ENCODE peak calls at places on chromosome 1, in seven cellular contexts. One of them, this sample, is unnamed.

GRCh38 chr1:176766779-176767178 is 303.8 kb downstream of the PAPPA2 start:
- DNase-seq in GM23248: no peak
- DNase-seq in mammary epithelial cell: no peak
- DNase-seq in neural progenitor cell: no peak
- DNase-seq in NT2/D1: no peak
- DNase-seq in H1: no peak
- DNase-seq in PC-3: no peak
- DNase-seq in this sample: no peak

GRCh38 chr1:84598846-84599741 is 24.9 kb upstream of the CTBS start:
- DNase-seq in neural progenitor cell: no peak
- DNase-seq in NT2/D1: no peak
- DNase-seq in H1: no peak
- DNase-seq in mammary epithelial cell: peak
- DNase-seq in GM23248: peak
- DNase-seq in PC-3: peak
- DNase-seq in this sample: no peak

GRCh38 chr1:15029036-15029435 is 124.5 kb upstream of the TMEM51 start:
- DNase-seq in neural progenitor cell: no peak
- DNase-seq in PC-3: no peak
- DNase-seq in NT2/D1: no peak
- DNase-seq in mammary epithelial cell: no peak
- DNase-seq in GM23248: no peak
- DNase-seq in H1: no peak
- DNase-seq in this sample: no peak

GRCh38 chr1:5725855-5726585 is 266.2 kb downstream of the NPHP4 start:
- DNase-seq in H1: no peak
- DNase-seq in GM23248: no peak
- DNase-seq in PC-3: no peak
- DNase-seq in neural progenitor cell: no peak
- DNase-seq in NT2/D1: no peak
- DNase-seq in mammary epithelial cell: no peak
- DNase-seq in this sample: no peak

GRCh38 chr1:213244664-213245091 is 193.6 kb downstream of the RPS6KC1 start:
- DNase-seq in neural progenitor cell: peak
- DNase-seq in NT2/D1: peak
- DNase-seq in H1: no peak
- DNase-seq in PC-3: peak
- DNase-seq in mammary epithelial cell: peak
- DNase-seq in GM23248: peak
- DNase-seq in this sample: peak

GRCh38 chr1:219298581-219299148 is 125.0 kb downstream of the LYPLAL1 start:
- DNase-seq in H1: no peak
- DNase-seq in PC-3: no peak
- DNase-seq in neural progenitor cell: no peak
- DNase-seq in GM23248: peak
- DNase-seq in NT2/D1: no peak
- DNase-seq in mammary epithelial cell: no peak
- DNase-seq in this sample: no peak

GRCh38 chr1:230431517-230431916 is 5.4 kb upstream of the PGBD5 start:
- DNase-seq in mammary epithelial cell: peak
- DNase-seq in GM23248: no peak
- DNase-seq in H1: no peak
- DNase-seq in NT2/D1: no peak
- DNase-seq in PC-3: no peak
- DNase-seq in neural progenitor cell: no peak
- DNase-seq in this sample: no peak

GRCh38 chr1:66271904-66272254 is 262.1 kb upstream of the SGIP1 start:
- DNase-seq in PC-3: peak
- DNase-seq in GM23248: peak
- DNase-seq in mammary epithelial cell: peak
- DNase-seq in H1: no peak
- DNase-seq in NT2/D1: no peak
- DNase-seq in neural progenitor cell: no peak
- DNase-seq in this sample: peak

GRCh38 chr1:201503397-201504176 is 3.3 kb downstream of the CSRP1 start:
- DNase-seq in NT2/D1: peak
- DNase-seq in H1: no peak
- DNase-seq in PC-3: peak
- DNase-seq in mammary epithelial cell: peak
- DNase-seq in GM23248: peak
- DNase-seq in neural progenitor cell: peak
- DNase-seq in this sample: peak

GRCh38 chr1:169348356-169349036 is 19.1 kb downstream of the NME7 start:
- DNase-seq in GM23248: peak
- DNase-seq in neural progenitor cell: peak
- DNase-seq in NT2/D1: peak
- DNase-seq in PC-3: peak
- DNase-seq in mammary epithelial cell: peak
- DNase-seq in H1: no peak
- DNase-seq in this sample: no peak

GRCh38 chr1:153985341-153985912 is 712 bp downstream of the RAB13 start:
- DNase-seq in neural progenitor cell: no peak
- DNase-seq in H1: peak
- DNase-seq in mammary epithelial cell: peak
- DNase-seq in NT2/D1: no peak
- DNase-seq in PC-3: no peak
- DNase-seq in GM23248: peak
- DNase-seq in this sample: peak

GRCh38 chr1:39488801-39489566 is 2.5 kb upstream of the BMP8A start:
- DNase-seq in NT2/D1: no peak
- DNase-seq in PC-3: no peak
- DNase-seq in mammary epithelial cell: no peak
- DNase-seq in GM23248: peak
- DNase-seq in neural progenitor cell: no peak
- DNase-seq in H1: no peak
- DNase-seq in this sample: no peak

GRCh38 chr1:53182111-53182593 is 14.5 kb upstream of the CPT2 start:
- DNase-seq in H1: peak
- DNase-seq in mammary epithelial cell: peak
- DNase-seq in PC-3: peak
- DNase-seq in NT2/D1: peak
- DNase-seq in GM23248: peak
- DNase-seq in neural progenitor cell: peak
- DNase-seq in this sample: peak

GRCh38 chr1:4048076-4048475 is 148.0 kb upstream of the C1orf174 start:
- DNase-seq in PC-3: no peak
- DNase-seq in GM23248: no peak
- DNase-seq in mammary epithelial cell: no peak
- DNase-seq in neural progenitor cell: no peak
- DNase-seq in H1: no peak
- DNase-seq in NT2/D1: no peak
- DNase-seq in this sample: no peak

GRCh38 chr1:4046836-4047461 is 146.9 kb upstream of the C1orf174 start:
- DNase-seq in mammary epithelial cell: no peak
- DNase-seq in PC-3: no peak
- DNase-seq in neural progenitor cell: no peak
- DNase-seq in H1: no peak
- DNase-seq in NT2/D1: no peak
- DNase-seq in GM23248: no peak
- DNase-seq in this sample: peak

GRCh38 chr1:4047666-4048065 is 147.6 kb upstream of the C1orf174 start:
- DNase-seq in GM23248: no peak
- DNase-seq in H1: no peak
- DNase-seq in NT2/D1: no peak
- DNase-seq in PC-3: no peak
- DNase-seq in mammary epithelial cell: no peak
- DNase-seq in neural progenitor cell: no peak
- DNase-seq in this sample: no peak

GRCh38 chr1:4045397-4046010 is 145.4 kb upstream of the C1orf174 start:
- DNase-seq in GM23248: no peak
- DNase-seq in NT2/D1: no peak
- DNase-seq in H1: no peak
- DNase-seq in mammary epithelial cell: no peak
- DNase-seq in neural progenitor cell: no peak
- DNase-seq in PC-3: no peak
- DNase-seq in this sample: no peak

DNA sequence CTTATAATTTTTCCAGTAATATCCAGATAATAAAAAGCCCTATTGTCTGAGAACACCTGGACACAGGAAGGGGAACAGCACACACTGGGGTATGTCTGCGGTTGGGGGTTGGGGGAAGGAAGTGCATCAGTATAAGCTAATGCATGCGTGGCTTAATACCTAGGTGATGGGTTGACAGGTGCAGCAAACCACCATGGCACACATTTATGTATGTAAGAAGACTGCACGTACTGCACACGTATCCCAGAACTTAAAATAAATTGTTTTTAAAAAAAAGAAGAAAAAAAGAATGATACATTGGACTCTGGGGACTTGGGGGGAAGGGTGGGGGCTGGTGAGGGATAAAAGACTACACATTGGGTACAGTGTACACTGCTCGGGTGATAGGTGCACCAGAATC is 144.9 kb upstream of the C1orf174 start:
- DNase-seq in PC-3: no peak
- DNase-seq in neural progenitor cell: no peak
- DNase-seq in GM23248: no peak
- DNase-seq in H1: no peak
- DNase-seq in mammary epithelial cell: no peak
- DNase-seq in NT2/D1: no peak
- DNase-seq in this sample: no peak
- H3K9ac ChIP-seq in PC-3: no peak
- H3K9ac ChIP-seq in neural progenitor cell: no peak
- H3K9ac ChIP-seq in GM23248: no peak
- H3K9ac ChIP-seq in H1: no peak
- H3K9ac ChIP-seq in mammary epithelial cell: no peak
- H3K9ac ChIP-seq in NT2/D1: no peak
- H3K9ac ChIP-seq in this sample: no peak

DNA sequence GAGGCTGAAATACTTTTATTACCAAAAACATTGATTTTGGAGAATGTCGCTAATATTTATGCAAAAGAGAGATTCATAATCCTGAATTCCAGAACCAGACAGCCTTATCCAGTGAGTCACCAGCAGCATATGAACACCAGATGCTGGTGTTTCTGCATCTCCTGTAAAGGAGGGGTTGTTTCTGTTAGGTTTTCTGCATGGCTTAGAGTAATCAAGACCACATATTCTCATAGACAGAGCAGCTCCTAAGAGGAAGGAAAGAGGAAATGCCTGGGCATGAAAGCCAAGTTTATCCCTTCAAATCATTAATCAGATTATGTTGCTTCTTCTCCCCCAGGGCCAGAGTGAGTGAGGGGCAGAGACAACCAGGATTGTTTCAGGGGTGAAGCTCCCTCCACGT is 86.2 kb downstream of the NGF start:
- DNase-seq in GM23248: peak
- DNase-seq in neural progenitor cell: no peak
- DNase-seq in PC-3: peak
- DNase-seq in H1: no peak
- DNase-seq in NT2/D1: no peak
- DNase-seq in mammary epithelial cell: peak
- DNase-seq in this sample: no peak
- H3K9ac ChIP-seq in GM23248: peak
- H3K9ac ChIP-seq in neural progenitor cell: no peak
- H3K9ac ChIP-seq in PC-3: no peak
- H3K9ac ChIP-seq in H1: no peak
- H3K9ac ChIP-seq in NT2/D1: no peak
- H3K9ac ChIP-seq in mammary epithelial cell: no peak
- H3K9ac ChIP-seq in this sample: no peak

GRCh38 chr1:8321612-8322011 is 3.7 kb downstream of the SLC45A1 start:
- DNase-seq in PC-3: no peak
- DNase-seq in NT2/D1: no peak
- DNase-seq in mammary epithelial cell: no peak
- DNase-seq in neural progenitor cell: no peak
- DNase-seq in GM23248: no peak
- DNase-seq in H1: no peak
- DNase-seq in this sample: no peak

GRCh38 chr1:8315573-8316475 is 2.1 kb upstream of the SLC45A1 start:
- DNase-seq in mammary epithelial cell: no peak
- DNase-seq in neural progenitor cell: peak
- DNase-seq in NT2/D1: no peak
- DNase-seq in PC-3: peak
- DNase-seq in H1: peak
- DNase-seq in GM23248: peak
- DNase-seq in this sample: peak

GRCh38 chr1:8314346-8315280 is 3.3 kb upstream of the SLC45A1 start:
- DNase-seq in H1: peak
- DNase-seq in PC-3: peak
- DNase-seq in neural progenitor cell: peak
- DNase-seq in GM23248: peak
- DNase-seq in NT2/D1: peak
- DNase-seq in mammary epithelial cell: peak
- DNase-seq in this sample: peak

GRCh38 chr1:8317647-8318360 is at the start of gene SLC45A1:
- DNase-seq in H1: peak
- DNase-seq in mammary epithelial cell: peak
- DNase-seq in PC-3: peak
- DNase-seq in NT2/D1: no peak
- DNase-seq in neural progenitor cell: peak
- DNase-seq in GM23248: peak
- DNase-seq in this sample: peak

GRCh38 chr1:8318436-8318835 is 522 bp downstream of the SLC45A1 start:
- DNase-seq in mammary epithelial cell: no peak
- DNase-seq in PC-3: no peak
- DNase-seq in H1: no peak
- DNase-seq in neural progenitor cell: peak
- DNase-seq in GM23248: peak
- DNase-seq in NT2/D1: no peak
- DNase-seq in this sample: no peak
- H3K9ac ChIP-seq in mammary epithelial cell: no peak
- H3K9ac ChIP-seq in PC-3: peak
- H3K9ac ChIP-seq in H1: no peak
- H3K9ac ChIP-seq in neural progenitor cell: no peak
- H3K9ac ChIP-seq in GM23248: peak
- H3K9ac ChIP-seq in NT2/D1: peak
- H3K9ac ChIP-seq in this sample: no peak

GRCh38 chr1:19646366-19646765 is 2.3 kb downstream of the NBL1 start:
- DNase-seq in GM23248: peak
- DNase-seq in NT2/D1: no peak
- DNase-seq in H1: no peak
- DNase-seq in PC-3: peak
- DNase-seq in mammary epithelial cell: peak
- DNase-seq in neural progenitor cell: no peak
- DNase-seq in this sample: no peak

GRCh38 chr1:19646771-19647319 is 2.7 kb downstream of the NBL1 start:
- DNase-seq in NT2/D1: no peak
- DNase-seq in GM23248: peak
- DNase-seq in mammary epithelial cell: no peak
- DNase-seq in PC-3: no peak
- DNase-seq in H1: no peak
- DNase-seq in neural progenitor cell: no peak
- DNase-seq in this sample: no peak

GRCh38 chr1:19644761-19645543 is 841 bp downstream of the NBL1 start:
- DNase-seq in GM23248: peak
- DNase-seq in mammary epithelial cell: no peak
- DNase-seq in PC-3: peak
- DNase-seq in neural progenitor cell: peak
- DNase-seq in NT2/D1: no peak
- DNase-seq in H1: peak
- DNase-seq in this sample: peak

GRCh38 chr1:19644422-19644760 is 280 bp downstream of the NBL1 start:
- DNase-seq in NT2/D1: no peak
- DNase-seq in H1: no peak
- DNase-seq in mammary epithelial cell: no peak
- DNase-seq in neural progenitor cell: peak
- DNase-seq in GM23248: no peak
- DNase-seq in PC-3: no peak
- DNase-seq in this sample: no peak

GRCh38 chr1:19645544-19646252 is 1.6 kb downstream of the NBL1 start:
- DNase-seq in mammary epithelial cell: no peak
- DNase-seq in PC-3: no peak
- DNase-seq in H1: peak
- DNase-seq in GM23248: peak
- DNase-seq in NT2/D1: no peak
- DNase-seq in neural progenitor cell: peak
- DNase-seq in this sample: peak
- H3K9ac ChIP-seq in mammary epithelial cell: peak
- H3K9ac ChIP-seq in PC-3: peak
- H3K9ac ChIP-seq in H1: no peak
- H3K9ac ChIP-seq in GM23248: peak
- H3K9ac ChIP-seq in NT2/D1: peak
- H3K9ac ChIP-seq in neural progenitor cell: no peak
- H3K9ac ChIP-seq in this sample: peak

This sample was measured in endodermal cell.